ENCODE peak calls at places on chromosomes 5 and 9, in seven cellular contexts. N is tibial artery, Y is small intestine, U is right lobe of liver, T is RCC 7860, P is mucosa of gallbladder, H is GM03348. K is an unnamed sample.

GRCh38 chr5:81313278-81313677 is 11.9 kb downstream of the ZCCHC9 start:
- DNase-seq in U (no peak), Y (no peak), P (no peak), H (no peak), T (no peak), N (no peak), K (no peak)

GRCh38 chr5:153659337-153659736 is 168.9 kb downstream of the GRIA1 start:
- DNase-seq in U (no peak), N (no peak), T (no peak), P (no peak), Y (no peak), H (peak), K (no peak)

GRCh38 chr9:97772145-97772544 is 75.0 kb upstream of the XPA start:
- DNase-seq in U (no peak), T (no peak), Y (no peak), N (no peak), P (no peak), H (no peak), K (no peak)

GRCh38 chr5:160938532-160938931 is 86.5 kb upstream of the ATP10B start:
- DNase-seq in H (no peak), P (peak), U (no peak), Y (peak), N (no peak), T (no peak), K (no peak)

GRCh38 chr9:133990366-133991210 is 1.5 kb downstream of the VAV2 start:
- DNase-seq in Y (peak), T (peak), P (peak), U (peak), H (peak), N (peak), K (peak)

GRCh38 chr5:123035320-123035949 is 1.1 kb downstream of the PPIC start:
- DNase-seq in P (peak), H (peak), U (peak), Y (peak), N (peak), T (no peak), K (peak)

GRCh38 chr9:120942186-120943001 is 15.8 kb upstream of the TRAF1 start:
- DNase-seq in U (peak), N (peak), T (no peak), H (no peak), P (no peak), Y (no peak), K (peak)

GRCh38 chr5:60010328-60010727 is 116.8 kb upstream of the PDE4D start:
- DNase-seq in Y (no peak), U (no peak), P (no peak), N (no peak), H (no peak), T (no peak), K (no peak)

GRCh38 chr9:131304676-131305366 is 15.3 kb downstream of the PLPP7 start:
- DNase-seq in P (no peak), H (peak), T (no peak), N (no peak), U (no peak), Y (no peak), K (no peak)

GRCh38 chr9:136674786-136675349 is 12.2 kb downstream of the EGFL7 start:
- DNase-seq in H (no peak), T (no peak), U (peak), Y (peak), N (no peak), P (no peak), K (peak)

GRCh38 chr5:100841358-100842076 is 61.6 kb downstream of the ST8SIA4 start:
- DNase-seq in Y (no peak), U (no peak), H (no peak), T (no peak), P (no peak), N (no peak), K (no peak)

GRCh38 chr5:98309785-98310566 is 463.5 kb upstream of the RGMB start:
- DNase-seq in H (peak), Y (no peak), N (no peak), T (peak), P (peak), U (no peak), K (no peak)

GRCh38 chr5:6765612-6766525 is 52.6 kb downstream of the TENT4A start:
- DNase-seq in T (peak), Y (peak), U (peak), P (peak), H (peak), N (peak), K (no peak)

GRCh38 chr9:111866976-111867375 is 29.6 kb upstream of the UGCG start:
- DNase-seq in H (peak), U (no peak), P (no peak), T (peak), N (no peak), Y (peak), K (no peak)

GRCh38 chr5:3043600-3043999 is 292.1 kb upstream of the IRX2 start:
- DNase-seq in H (no peak), N (no peak), U (no peak), T (no peak), P (no peak), Y (no peak), K (no peak)

GRCh38 chr9:122354536-122355199 is 16.2 kb upstream of the PTGS1 start:
- DNase-seq in Y (no peak), P (no peak), U (no peak), N (peak), H (no peak), T (no peak), K (no peak)

GRCh38 chr5:141716009-141716408 is 34.0 kb upstream of the ARAP3 start:
- DNase-seq in P (no peak), U (no peak), H (no peak), T (peak), N (no peak), Y (no peak), K (no peak)

GRCh38 chr5:84113246-84114118 is 271.2 kb downstream of the EDIL3 start:
- DNase-seq in P (no peak), Y (no peak), T (no peak), H (no peak), N (no peak), U (no peak), K (no peak)

GRCh38 chr5:14593326-14594036 is 11.9 kb downstream of the OTULINL start:
- DNase-seq in T (peak), Y (no peak), H (peak), P (no peak), N (no peak), U (no peak), K (no peak)

GRCh38 chr9:126514037-126514821 is 99.5 kb upstream of the LMX1B start:
- DNase-seq in Y (peak), T (no peak), H (peak), N (peak), P (peak), U (no peak), K (no peak)

GRCh38 chr5:122291000-122291592 is 20.9 kb upstream of the SNCAIP start:
- DNase-seq in T (no peak), U (no peak), N (no peak), Y (no peak), P (no peak), H (no peak), K (no peak)

GRCh38 chr9:5500441-5501235 is 9.7 kb upstream of the PDCD1LG2 start:
- DNase-seq in U (peak), Y (peak), H (no peak), T (peak), N (no peak), P (peak), K (no peak)

K was measured in left lobe of liver.